ENCODE peak calls at places on chromosomes 16 and 17, in eight cellular contexts. L, I, T, K, C, G, D and Y are unnamed samples.

GRCh38 chr17:44522883-44523671 is 19.9 kb upstream of the GPATCH8 start:
- DNase-seq in L (peak), I (no peak), T (peak), K (no peak), C (peak), G (peak), D (peak), Y (no peak)

GRCh38 chr16:48156790-48157209 is 1.0 kb upstream of the ABCC12 start:
- DNase-seq in L (peak), I (peak), T (peak), K (peak), C (peak), G (peak), D (peak), Y (peak)

GRCh38 chr16:19288872-19289799 is 3.6 kb downstream of the CLEC19A start:
- DNase-seq in L (no peak), I (no peak), T (no peak), K (no peak), C (no peak), G (no peak), D (no peak), Y (no peak)

GRCh38 chr17:35969558-35970442 is 11.5 kb downstream of the CCL16 start:
- DNase-seq in L (peak), I (peak), T (peak), K (peak), C (peak), G (peak), D (peak), Y (peak)

GRCh38 chr16:20763461-20764232 is at the start of gene ACSM3:
- DNase-seq in L (peak), I (peak), T (peak), K (no peak), C (peak), G (peak), D (peak), Y (peak)

GRCh38 chr17:18981642-18982424 is 22.7 kb downstream of the FAM83G start:
- DNase-seq in L (no peak), I (no peak), T (peak), K (no peak), C (no peak), G (peak), D (peak), Y (no peak)

GRCh38 chr17:39634384-39634871 is 2.5 kb upstream of the STARD3 start:
- DNase-seq in L (peak), I (no peak), T (peak), K (no peak), C (no peak), G (no peak), D (peak), Y (no peak)

GRCh38 chr17:64653325-64653984 is 8.7 kb downstream of the SMURF2 start:
- DNase-seq in L (no peak), I (no peak), T (peak), K (no peak), C (no peak), G (no peak), D (peak), Y (no peak)

GRCh38 chr17:37607637-37608368 is 1.4 kb downstream of the SYNRG start:
- DNase-seq in L (no peak), I (no peak), T (no peak), K (no peak), C (no peak), G (no peak), D (no peak), Y (no peak)

GRCh38 chr17:27207073-27207511 is 86.8 kb upstream of the WSB1 start:
- DNase-seq in L (no peak), I (no peak), T (peak), K (no peak), C (no peak), G (peak), D (peak), Y (no peak)